ENCODE peak calls at places on chromosomes 12 and 14, in six cellular contexts. H is tibial artery, S is sciatic nerve, I is ELR, L is iPS DF 19.7, O is NCI-H510A treated with DMSO at 0.1 percent for 48 hours. D is an unnamed sample.

GRCh38 chr12:68435816-68436215 is 103.7 kb upstream of the MDM1 start:
- DNase-seq in H (no peak), S (no peak), I (peak), L (no peak), O (no peak), D (no peak)

GRCh38 chr14:22493753-22494152 is 95.3 kb downstream of the DAD1 start:
- DNase-seq in H (no peak), S (no peak), I (no peak), L (no peak), O (no peak), D (no peak)

GRCh38 chr12:106247731-106248176 is at the start of gene CKAP4:
- DNase-seq in H (peak), S (peak), I (peak), L (no peak), O (peak), D (peak)

GRCh38 chr12:6218526-6218925 is 18.3 kb downstream of the CD9 start:
- DNase-seq in H (no peak), S (no peak), I (no peak), L (no peak), O (no peak), D (no peak)

GRCh38 chr14:64410084-64410774 is 22.1 kb downstream of the MTHFD1 start:
- DNase-seq in H (no peak), S (no peak), I (peak), L (no peak), O (no peak), D (no peak)

GRCh38 chr14:104181761-104182530 is 43.6 kb downstream of the KIF26A start:
- DNase-seq in H (no peak), S (no peak), I (no peak), L (no peak), O (no peak), D (no peak)

GRCh38 chr12:44224399-44224798 is 388.5 kb downstream of the TMEM117 start:
- DNase-seq in H (no peak), S (no peak), I (no peak), L (no peak), O (no peak), D (no peak)

GRCh38 chr14:68368850-68369249 is 424.0 kb downstream of the ZFP36L1 start:
- DNase-seq in H (no peak), S (no peak), I (no peak), L (no peak), O (no peak), D (no peak)

GRCh38 chr14:100874411-100875091 is 29.0 kb downstream of the RTL1 start:
- DNase-seq in H (peak), S (no peak), I (no peak), L (no peak), O (no peak), D (no peak)

GRCh38 chr12:47811581-47812484 is 7.9 kb downstream of the HDAC7 start:
- DNase-seq in H (peak), S (peak), I (peak), L (no peak), O (no peak), D (no peak)

GRCh38 chr14:68245146-68246073 is 425.8 kb downstream of the RAD51B start:
- DNase-seq in H (no peak), S (no peak), I (peak), L (no peak), O (no peak), D (no peak)

GRCh38 chr12:42361909-42362706 is 36.1 kb downstream of the PPHLN1 start:
- DNase-seq in H (no peak), S (no peak), I (no peak), L (no peak), O (no peak), D (no peak)

GRCh38 chr14:65840786-65841185 is 428.3 kb downstream of the FUT8 start:
- DNase-seq in H (no peak), S (no peak), I (no peak), L (no peak), O (no peak), D (no peak)

GRCh38 chr14:68813318-68813838 is 20.5 kb upstream of the ZFP36L1 start:
- DNase-seq in H (no peak), S (no peak), I (no peak), L (no peak), O (no peak), D (no peak)

GRCh38 chr14:23494223-23494622 is 24.7 kb downstream of the NGDN start:
- DNase-seq in H (no peak), S (no peak), I (no peak), L (peak), O (no peak), D (no peak)

D was measured in SHP77.